ENCODE peak calls at places on chromosomes 1 and 21, in eight cellular contexts. J is stimulated activated CD4-positive, alpha-beta T cell treated with anti-CD3 and anti-CD28 coated beads, Interleukin-12 subunit alpha, Interleukin-12 subunit beta, amount 100 ng/mL, for 4 hours; S is COR-L47; G is IMR-90; W is sciatic nerve; R is stimulated activated CD8-positive, alpha-beta memory T cell treated with anti-CD3 and anti-CD28 coated beads, Interleukin-2, amount 100 ng/mL, for 1 hour; H is activated T-cell treated with anti-CD3 and anti-CD28 coated beads for 1 hour; E is NCI-H345. M is an unnamed sample.

GRCh38 chr1:14606632-14607031 is 8.1 kb downstream of the KAZN start:
- DNase-seq in J (no peak), S (peak; percentile 12), G (no peak), W (no peak), R (no peak), H (no peak), E (no peak), M (peak; percentile 63)

GRCh38 chr1:121440993-121441392 is 256.2 kb downstream of the SRGAP2C start:
- DNase-seq in J (no peak), S (no peak), G (no peak), W (no peak), R (no peak), H (no peak), E (no peak), M (no peak)

GRCh38 chr1:199688133-199688676 is 339.3 kb upstream of the NR5A2 start:
- DNase-seq in J (no peak), S (no peak), G (no peak), W (no peak), R (no peak), H (no peak), E (no peak), M (no peak)

GRCh38 chr1:23736437-23737134 is 6.7 kb upstream of the ELOA start:
- DNase-seq in J (no peak), S (no peak), G (no peak), W (no peak), R (no peak), H (no peak), E (no peak), M (no peak)

GRCh38 chr1:59684698-59685097 is 130.1 kb upstream of the HOOK1 start:
- DNase-seq in J (no peak), S (no peak), G (no peak), W (no peak), R (no peak), H (no peak), E (no peak), M (no peak)

GRCh38 chr1:163928649-163929048 is 606.9 kb downstream of the NUF2 start:
- DNase-seq in J (no peak), S (peak; percentile 48), G (no peak), W (no peak), R (no peak), H (no peak), E (peak; percentile 24), M (no peak)

GRCh38 chr1:229432116-229432461 is 1.8 kb downstream of the ACTA1 start:
- DNase-seq in J (no peak), S (no peak), G (no peak), W (no peak), R (no peak), H (no peak), E (no peak), M (no peak)

GRCh38 chr21:15841856-15842564 is 112.2 kb downstream of the USP25 start:
- DNase-seq in J (no peak), S (no peak), G (peak; percentile 75), W (no peak), R (no peak), H (no peak), E (no peak), M (no peak)

GRCh38 chr1:149986486-149987296 is 23.8 kb downstream of the OTUD7B start:
- DNase-seq in J (no peak), S (no peak), G (peak; percentile 89), W (no peak), R (no peak), H (no peak), E (no peak), M (no peak)

GRCh38 chr1:156896490-156897033 is 3.0 kb downstream of the PEAR1 start:
- DNase-seq in J (no peak), S (no peak), G (peak; percentile 92), W (no peak), R (no peak), H (no peak), E (no peak), M (no peak)

GRCh38 chr1:51705035-51705434 is 88.1 kb downstream of the OSBPL9 start:
- DNase-seq in J (no peak), S (no peak), G (no peak), W (no peak), R (no peak), H (no peak), E (no peak), M (no peak)

GRCh38 chr1:110281363-110282290 is 57.5 kb upstream of the RBM15 start:
- DNase-seq in J (no peak), S (peak; percentile 73), G (peak; percentile 22), W (no peak), R (no peak), H (no peak), E (peak; percentile 80), M (no peak)

GRCh38 chr1:46862348-46862747 is 63.5 kb downstream of the CYP4B1 start:
- DNase-seq in J (no peak), S (no peak), G (no peak), W (no peak), R (no peak), H (no peak), E (no peak), M (no peak)

GRCh38 chr1:20603473-20604464 is 14.9 kb downstream of the CDA start:
- DNase-seq in J (no peak), S (no peak), G (peak; percentile 96), W (no peak), R (no peak), H (no peak), E (no peak), M (no peak)

GRCh38 chr1:32963746-32964460 is 706 bp downstream of the RNF19B start:
- DNase-seq in J (peak; percentile 45), S (peak; percentile 45), G (peak; percentile 33), W (peak; percentile 71), R (peak; percentile 28), H (peak; percentile 44), E (peak; percentile 63), M (no peak)

GRCh38 chr21:44850905-44851657 is 22.4 kb downstream of the PTTG1IP start:
- DNase-seq in J (no peak), S (no peak), G (no peak), W (peak; percentile 31), R (no peak), H (no peak), E (no peak), M (no peak)

GRCh38 chr1:32639489-32640075 is 10.8 kb downstream of the ZBTB8OS start:
- DNase-seq in J (no peak), S (no peak), G (peak; percentile 25), W (no peak), R (no peak), H (no peak), E (no peak), M (no peak)

GRCh38 chr1:119968068-119968492 is 71.8 kb upstream of the ADAM30 start:
- DNase-seq in J (peak; percentile 74), S (peak; percentile 13), G (peak; percentile 52), W (peak; percentile 75), R (peak; percentile 50), H (peak; percentile 66), E (peak; percentile 45), M (peak; percentile 49)

GRCh38 chr1:232557661-232558260 is 72.2 kb downstream of the SIPA1L2 start:
- DNase-seq in J (no peak), S (peak; percentile 72), G (no peak), W (no peak), R (no peak), H (no peak), E (peak; percentile 48), M (no peak)

GRCh38 chr1:103180660-103181059 is 72.3 kb upstream of the COL11A1 start:
- DNase-seq in J (no peak), S (no peak), G (peak; percentile 72), W (no peak), R (no peak), H (no peak), E (no peak), M (no peak)

GRCh38 chr1:149962039-149962647 is 25.5 kb upstream of the MTMR11 start:
- DNase-seq in J (no peak), S (peak; percentile 47), G (peak; percentile 82), W (no peak), R (no peak), H (peak; percentile 3), E (peak; percentile 82), M (peak; percentile 94)

GRCh38 chr1:47501069-47501468 is 63.2 kb downstream of the FOXD2 start:
- DNase-seq in J (no peak), S (no peak), G (no peak), W (no peak), R (no peak), H (no peak), E (no peak), M (no peak)

GRCh38 chr1:204358145-204358544 is 1.6 kb downstream of the PLEKHA6 start:
- DNase-seq in J (no peak), S (no peak), G (no peak), W (no peak), R (no peak), H (no peak), E (no peak), M (no peak)

GRCh38 chr1:20698195-20698910 is 19.5 kb downstream of the KIF17 start:
- DNase-seq in J (no peak), S (no peak), G (peak; percentile 89), W (no peak), R (no peak), H (no peak), E (no peak), M (no peak)

GRCh38 chr1:37363535-37363934 is 110.8 kb upstream of the ZC3H12A start:
- DNase-seq in J (no peak), S (no peak), G (no peak), W (no peak), R (no peak), H (no peak), E (no peak), M (no peak)

GRCh38 chr1:153946622-153947246 is at the start of gene DENND4B:
- DNase-seq in J (peak; percentile 75), S (peak; percentile 60), G (peak; percentile 65), W (peak; percentile 89), R (no peak), H (peak; percentile 61), E (peak; percentile 90), M (peak; percentile 83)

GRCh38 chr21:37139902-37140301 is 66.8 kb downstream of the TTC3 start:
- DNase-seq in J (no peak), S (no peak), G (peak; percentile 71), W (no peak), R (no peak), H (no peak), E (no peak), M (no peak)

GRCh38 chr1:32701421-32701911 is 1.1 kb downstream of the SYNC start:
- DNase-seq in J (no peak), S (no peak), G (no peak), W (no peak), R (no peak), H (no peak), E (no peak), M (no peak)

GRCh38 chr1:205147191-205147590 is 25.4 kb upstream of the RBBP5 start:
- DNase-seq in J (no peak), S (no peak), G (peak; percentile 90), W (no peak), R (no peak), H (no peak), E (no peak), M (no peak)

GRCh38 chr1:221987860-221988520 is 246.1 kb upstream of the DUSP10 start:
- DNase-seq in J (no peak), S (no peak), G (peak; percentile 96), W (no peak), R (no peak), H (no peak), E (peak; percentile 81), M (no peak)

GRCh38 chr1:218475275-218475674 is 130.1 kb downstream of the TGFB2 start:
- DNase-seq in J (no peak), S (no peak), G (peak; percentile 26), W (no peak), R (no peak), H (no peak), E (no peak), M (no peak)

GRCh38 chr1:6154525-6155319 is 25.4 kb downstream of the CHD5 start:
- DNase-seq in J (no peak), S (no peak), G (no peak), W (no peak), R (no peak), H (no peak), E (no peak), M (no peak)

GRCh38 chr1:204746838-204747442 is 61.4 kb upstream of the LRRN2 start:
- DNase-seq in J (peak; percentile 42), S (no peak), G (peak; percentile 41), W (no peak), R (no peak), H (peak; percentile 44), E (peak; percentile 38), M (peak; percentile 31)

GRCh38 chr1:61561666-61562065 is 163.3 kb downstream of the TM2D1 start:
- DNase-seq in J (no peak), S (no peak), G (no peak), W (no peak), R (no peak), H (no peak), E (no peak), M (no peak)